ENCODE peak calls at places on chromosomes 11 and 22, in nine cellular contexts. W is A549, J is AG04450, M is epithelial cell of esophagus, T is DND-41, I is fibroblast of pulmonary artery, K is heart left ventricle, O is uterus, G is AG10803. S is an unnamed sample.

GRCh38 chr11:45082744-45083543 is 63.5 kb upstream of the PRDM11 start:
- DNase-seq in W (no peak), J (no peak), M (no peak), T (no peak), I (no peak), K (no peak), O (no peak), G (no peak), S (no peak)

GRCh38 chr11:129652828-129653227 is 162.8 kb upstream of the TMEM45B start:
- DNase-seq in W (peak; percentile 20), J (peak; percentile 30), M (peak; percentile 92), T (no peak), I (peak; percentile 75), K (no peak), O (no peak), G (no peak), S (peak; percentile 87)

GRCh38 chr11:77508031-77508430 is 34.1 kb upstream of the PAK1 start:
- DNase-seq in W (no peak), J (no peak), M (no peak), T (no peak), I (no peak), K (no peak), O (no peak), G (no peak), S (no peak)

GRCh38 chr11:78318733-78319132 is 98.9 kb downstream of the GAB2 start:
- DNase-seq in W (no peak), J (no peak), M (no peak), T (no peak), I (no peak), K (no peak), O (no peak), G (peak; percentile 55), S (no peak)

GRCh38 chr22:27105142-27106025 is 448.0 kb downstream of the MIAT start:
- DNase-seq in W (no peak), J (no peak), M (peak; percentile 59), T (no peak), I (peak; percentile 92), K (peak; percentile 64), O (peak; percentile 86), G (peak; percentile 92), S (peak; percentile 96)

GRCh38 chr11:47163898-47164297 is 12.8 kb downstream of the ARFGAP2 start:
- DNase-seq in W (no peak), J (no peak), M (no peak), T (no peak), I (no peak), K (no peak), O (no peak), G (no peak), S (no peak)

GRCh38 chr11:44602810-44603410 is 37.4 kb downstream of the CD82 start:
- DNase-seq in W (no peak), J (no peak), M (no peak), T (no peak), I (no peak), K (no peak), O (no peak), G (no peak), S (no peak)

GRCh38 chr11:69642913-69643632 is 2.1 kb downstream of the CCND1 start:
- DNase-seq in W (peak; percentile 80), J (peak; percentile 54), M (peak; percentile 75), T (peak; percentile 74), I (peak; percentile 84), K (peak; percentile 85), O (peak; percentile 80), G (peak; percentile 77), S (peak; percentile 78)

DNA sequence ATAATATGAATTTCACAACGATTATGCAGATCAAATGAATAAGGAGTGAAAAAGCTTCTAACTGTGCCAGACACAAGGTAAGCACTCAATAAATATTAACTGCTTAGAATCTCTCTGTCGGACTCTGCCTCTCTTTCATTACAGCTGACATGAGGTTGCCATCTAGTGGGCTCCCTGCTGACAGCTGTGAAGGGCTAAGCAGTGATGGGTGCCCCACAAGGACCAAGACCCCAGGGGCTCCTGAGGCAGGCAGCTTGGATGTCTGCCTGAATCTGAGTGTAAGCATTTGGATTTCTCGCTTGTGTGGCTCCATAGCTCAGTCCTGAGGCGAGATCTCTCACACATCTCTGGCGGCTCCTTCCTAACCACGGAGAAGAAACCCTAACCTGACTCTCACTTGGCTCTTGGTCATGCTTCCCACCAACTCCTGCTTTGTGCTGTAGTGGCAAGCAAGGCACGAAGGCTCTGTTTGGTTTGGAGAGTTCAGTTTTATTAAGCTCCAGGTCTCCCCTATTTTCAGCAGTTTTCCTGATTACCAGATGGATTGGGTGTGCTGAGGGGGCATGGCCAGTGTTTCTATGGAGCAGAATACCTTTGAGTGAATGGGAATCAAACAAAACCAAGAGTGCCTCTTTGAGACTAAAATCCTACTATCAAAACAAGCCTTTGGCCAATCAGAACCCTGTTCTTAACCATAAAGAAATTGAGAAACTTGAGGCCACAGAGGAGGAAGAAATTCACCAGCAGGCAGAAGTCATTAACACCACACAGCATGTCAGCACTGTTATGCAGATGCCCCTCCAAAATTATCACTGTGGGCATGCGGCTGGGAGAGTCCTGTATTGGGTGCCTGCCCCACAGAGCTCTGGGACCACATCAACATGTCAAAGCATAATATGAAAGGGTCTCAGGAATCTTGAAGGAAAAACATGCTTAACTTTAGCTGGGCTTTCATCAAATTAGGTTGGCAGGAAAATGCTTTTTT is 152.8 kb upstream of the NTM start:
- DNase-seq in W (peak; percentile 1), J (peak; percentile 3), M (peak; percentile 34), T (no peak), I (no peak), K (no peak), O (no peak), G (peak; percentile 9), S (no peak)
- TF ChIP-seq CTCF in W (peak; percentile 9), J (peak; percentile 57), M (peak; percentile 46), T (peak; percentile 26), I (no peak), K (peak; percentile 6), O (no peak), G (peak; percentile 43), S (no peak)

GRCh38 chr22:32205974-32206773 is 1.3 kb upstream of the RFPL2 start:
- DNase-seq in W (peak; percentile 19), J (no peak), M (no peak), T (no peak), I (no peak), K (no peak), O (no peak), G (no peak), S (no peak)

GRCh38 chr22:32204856-32205722 is at the start of gene RFPL2:
- DNase-seq in W (peak; percentile 75), J (no peak), M (peak; percentile 32), T (no peak), I (peak; percentile 4), K (no peak), O (no peak), G (peak; percentile 1), S (peak; percentile 9)

GRCh38 chr22:32203181-32204105 is 1.4 kb downstream of the RFPL2 start:
- DNase-seq in W (peak; percentile 3), J (no peak), M (no peak), T (no peak), I (no peak), K (no peak), O (no peak), G (no peak), S (no peak)

GRCh38 chr22:32202539-32203180 is 2.2 kb downstream of the RFPL2 start:
- DNase-seq in W (peak; percentile 78), J (no peak), M (peak; percentile 57), T (peak; percentile 19), I (peak; percentile 41), K (no peak), O (no peak), G (peak; percentile 23), S (peak; percentile 15)

DNA sequence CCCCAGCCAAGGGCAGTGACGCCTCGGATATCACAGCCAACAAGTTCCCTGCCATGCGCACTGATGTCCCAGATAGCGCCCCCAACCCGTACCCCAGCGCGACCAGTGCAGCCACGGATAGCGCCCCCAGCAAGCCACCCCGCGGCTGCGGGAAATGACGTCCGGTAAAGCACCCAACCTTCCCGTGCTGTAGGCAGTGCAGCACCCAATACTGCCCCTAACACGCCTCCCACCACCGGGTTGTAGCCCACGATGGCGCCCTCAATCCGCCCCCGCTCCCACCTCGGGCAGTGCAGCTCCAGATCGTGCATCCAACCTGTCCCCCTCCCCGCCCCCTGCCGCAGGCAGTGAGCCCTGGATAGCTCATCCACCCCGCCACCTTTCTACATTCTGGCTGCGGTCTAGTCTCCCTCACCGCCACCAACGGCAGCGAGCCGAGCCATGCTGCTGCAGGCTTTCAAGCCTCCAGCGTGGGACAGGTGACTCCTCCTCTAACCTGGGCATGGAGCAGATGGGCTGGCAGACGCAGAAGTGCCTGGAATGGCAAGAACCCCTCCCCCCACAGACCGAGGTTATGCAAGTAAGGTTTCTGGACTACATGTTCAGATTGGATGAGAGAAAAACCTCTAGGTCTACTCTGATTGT is 540 bp downstream of the RFPL2 start:
- DNase-seq in W (peak; percentile 36), J (no peak), M (no peak), T (no peak), I (no peak), K (no peak), O (no peak), G (no peak), S (peak; percentile 0)
- H3K4me3 ChIP-seq in W (peak overlapping the region; percentile 60), J (no peak overlapping the region), M (no peak overlapping the region), T (no peak overlapping the region), I (no peak overlapping the region), K (peak overlapping the region; percentile 7), O (no peak overlapping the region), G (no peak overlapping the region), S (no peak overlapping the region)

GRCh38 chr11:115126092-115126491 is 378.1 kb downstream of the CADM1 start:
- DNase-seq in W (no peak), J (no peak), M (no peak), T (no peak), I (no peak), K (no peak), O (no peak), G (no peak), S (no peak)
- TF ChIP-seq CTCF in W (no peak), J (no peak), M (no peak), T (no peak), I (no peak), K (no peak), O (no peak), G (no peak), S (no peak)

GRCh38 chr11:86066033-86066432 is 2.9 kb downstream of the PICALM start:
- DNase-seq in W (no peak), J (no peak), M (no peak), T (no peak), I (no peak), K (no peak), O (no peak), G (no peak), S (no peak)

GRCh38 chr11:86062719-86063118 is 6.2 kb downstream of the PICALM start:
- DNase-seq in W (no peak), J (no peak), M (no peak), T (no peak), I (no peak), K (no peak), O (no peak), G (peak; percentile 16), S (peak; percentile 29)

GRCh38 chr11:86061483-86061882 is 7.4 kb downstream of the PICALM start:
- DNase-seq in W (no peak), J (no peak), M (no peak), T (no peak), I (no peak), K (no peak), O (no peak), G (no peak), S (no peak)

GRCh38 chr11:86064236-86064803 is 4.6 kb downstream of the PICALM start:
- DNase-seq in W (no peak), J (no peak), M (peak; percentile 68), T (no peak), I (no peak), K (no peak), O (no peak), G (no peak), S (peak; percentile 35)

DNA sequence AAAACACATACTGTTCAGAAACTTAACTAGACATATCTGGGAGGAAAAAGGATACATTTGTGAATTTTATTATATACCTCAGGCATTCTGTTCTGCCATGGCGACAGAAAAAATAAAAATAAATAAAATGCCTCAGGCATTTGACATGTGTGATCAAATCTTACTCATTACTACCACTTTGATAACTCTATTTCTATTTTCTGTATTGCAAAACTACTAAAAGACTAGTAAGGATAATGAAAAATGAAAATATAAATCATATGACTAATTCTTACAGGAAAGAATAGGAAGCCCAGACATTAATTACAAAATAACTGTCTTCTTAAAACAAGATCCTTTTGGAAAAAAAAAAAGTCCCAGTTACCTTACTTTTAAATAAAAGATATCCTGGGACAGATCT is 5.3 kb downstream of the PICALM start:
- DNase-seq in W (no peak), J (no peak), M (peak; percentile 55), T (no peak), I (no peak), K (no peak), O (no peak), G (peak; percentile 53), S (peak; percentile 40)
- H3K4me3 ChIP-seq in W (no peak overlapping the region), J (no peak overlapping the region), M (no peak overlapping the region), T (no peak overlapping the region), I (peak overlapping the region; percentile 21), K (peak overlapping the region; percentile 3), O (no peak overlapping the region), G (no peak overlapping the region), S (no peak overlapping the region)